ENCODE peak calls at places on chromosomes 5 and 9, in five cellular contexts. One of them, this sample, is unnamed.

GRCh38 chr9:112757300-112757883 is 6.8 kb downstream of the SNX30 start:
- DNase-seq in breast epithelium: no peak
- DNase-seq in ovary: no peak
- DNase-seq in H54: no peak
- DNase-seq in prostate gland: no peak
- DNase-seq in this sample: no peak

GRCh38 chr5:76372320-76373054 is 30.6 kb upstream of the IQGAP2 start:
- DNase-seq in breast epithelium: peak
- DNase-seq in ovary: no peak
- DNase-seq in H54: peak
- DNase-seq in prostate gland: no peak
- DNase-seq in this sample: no peak

GRCh38 chr5:169778622-169779596 is 141.8 kb downstream of the DOCK2 start:
- DNase-seq in breast epithelium: no peak
- DNase-seq in ovary: no peak
- DNase-seq in H54: no peak
- DNase-seq in prostate gland: no peak
- DNase-seq in this sample: no peak

GRCh38 chr9:346114-346513 is 131.4 kb downstream of the DOCK8 start:
- DNase-seq in breast epithelium: no peak
- DNase-seq in ovary: no peak
- DNase-seq in H54: no peak
- DNase-seq in prostate gland: no peak
- DNase-seq in this sample: no peak

GRCh38 chr9:17906841-17907779 is 328.2 kb downstream of the SH3GL2 start:
- DNase-seq in breast epithelium: no peak
- DNase-seq in ovary: no peak
- DNase-seq in H54: no peak
- DNase-seq in prostate gland: no peak
- DNase-seq in this sample: peak

GRCh38 chr9:134381262-134381661 is 55.0 kb downstream of the RXRA start:
- DNase-seq in breast epithelium: no peak
- DNase-seq in ovary: no peak
- DNase-seq in H54: no peak
- DNase-seq in prostate gland: no peak
- DNase-seq in this sample: no peak

GRCh38 chr9:4985376-4986266 is 549 bp downstream of the JAK2 start:
- DNase-seq in breast epithelium: no peak
- DNase-seq in ovary: peak
- DNase-seq in H54: no peak
- DNase-seq in prostate gland: peak
- DNase-seq in this sample: peak

GRCh38 chr5:132485641-132486317 is 4.8 kb downstream of the IRF1 start:
- DNase-seq in breast epithelium: peak
- DNase-seq in ovary: no peak
- DNase-seq in H54: no peak
- DNase-seq in prostate gland: no peak
- DNase-seq in this sample: peak

GRCh38 chr9:103928452-103928851 is 165.7 kb upstream of the SMC2 start:
- DNase-seq in breast epithelium: no peak
- DNase-seq in ovary: no peak
- DNase-seq in H54: no peak
- DNase-seq in prostate gland: no peak
- DNase-seq in this sample: no peak

GRCh38 chr9:11893331-11893730 is 799.9 kb upstream of the TYRP1 start:
- DNase-seq in breast epithelium: no peak
- DNase-seq in ovary: no peak
- DNase-seq in H54: peak
- DNase-seq in prostate gland: no peak
- DNase-seq in this sample: no peak

DNA sequence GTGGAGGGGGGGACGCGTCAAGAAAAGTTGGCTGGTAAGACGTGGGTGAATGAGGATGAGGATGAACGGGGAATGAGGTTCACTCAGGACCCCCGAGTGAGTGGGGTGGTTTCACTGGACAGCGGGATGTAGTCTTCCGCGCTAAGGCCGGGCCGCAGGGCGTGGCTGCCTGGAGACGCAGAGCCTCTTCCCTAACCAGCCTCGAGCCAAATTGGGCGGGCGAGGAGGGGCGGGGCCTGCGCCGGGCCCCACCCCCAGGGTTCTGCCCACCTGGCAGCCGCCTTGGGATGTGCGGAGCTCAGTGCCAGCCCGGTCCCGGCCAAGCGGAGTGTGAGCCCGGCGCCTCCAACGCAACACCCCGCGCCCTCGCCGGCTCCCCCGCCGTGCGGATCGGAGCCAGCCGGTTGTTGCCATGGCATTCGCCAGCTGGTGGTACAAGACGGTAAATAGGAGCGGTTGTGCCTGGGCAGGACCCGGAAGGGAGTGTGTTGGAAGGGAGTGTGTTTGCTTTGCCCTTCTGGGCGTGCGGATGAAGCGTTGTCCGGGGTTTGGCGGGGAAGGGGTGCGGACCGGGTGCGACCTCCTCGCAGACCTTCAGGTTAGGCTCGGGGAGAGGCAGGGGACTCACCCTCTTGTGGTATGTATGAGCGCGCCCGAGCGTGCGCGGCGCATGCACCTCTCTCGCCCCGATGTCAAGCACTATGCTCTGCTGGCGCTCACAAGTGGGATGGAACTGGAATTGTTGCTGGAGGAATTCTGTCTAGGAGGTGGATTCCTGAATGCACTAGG is 743 bp downstream of the CAST start:
- DNase-seq in breast epithelium: peak
- DNase-seq in ovary: peak
- DNase-seq in H54: peak
- DNase-seq in prostate gland: peak
- DNase-seq in this sample: peak
- TF ChIP-seq POLR2A in breast epithelium: peak
- TF ChIP-seq POLR2A in ovary: peak
- TF ChIP-seq POLR2A in H54: peak
- TF ChIP-seq POLR2A in prostate gland: peak
- TF ChIP-seq POLR2A in this sample: peak

DNA sequence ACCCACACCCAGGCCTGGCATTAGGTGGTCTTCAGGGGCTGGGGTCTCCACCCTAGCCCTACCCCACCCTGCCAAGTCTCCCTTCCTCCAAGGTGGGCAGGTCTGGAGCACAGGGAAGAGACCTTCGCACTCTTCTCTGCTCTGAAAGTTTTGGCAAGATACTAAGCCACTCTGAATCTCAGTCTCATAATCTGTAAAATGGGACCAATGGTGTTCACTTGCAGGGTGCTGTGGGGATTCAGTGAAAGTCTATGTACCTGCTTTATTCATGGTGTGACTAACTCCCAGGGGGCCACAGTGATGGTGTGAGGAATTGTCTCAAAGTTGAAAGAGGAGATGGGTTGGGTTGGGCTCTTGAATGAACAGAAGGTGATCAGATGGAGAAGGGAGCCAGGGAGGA is 25.0 kb downstream of the LHX2 start:
- DNase-seq in breast epithelium: no peak
- DNase-seq in ovary: no peak
- DNase-seq in H54: no peak
- DNase-seq in prostate gland: no peak
- DNase-seq in this sample: no peak
- TF ChIP-seq POLR2A in breast epithelium: no peak
- TF ChIP-seq POLR2A in ovary: no peak
- TF ChIP-seq POLR2A in H54: no peak
- TF ChIP-seq POLR2A in prostate gland: no peak
- TF ChIP-seq POLR2A in this sample: no peak

GRCh38 chr5:1107167-1108007 is 4.5 kb downstream of the SLC12A7 start:
- DNase-seq in breast epithelium: no peak
- DNase-seq in ovary: no peak
- DNase-seq in H54: no peak
- DNase-seq in prostate gland: no peak
- DNase-seq in this sample: no peak
- TF ChIP-seq POLR2A in breast epithelium: no peak
- TF ChIP-seq POLR2A in ovary: no peak
- TF ChIP-seq POLR2A in H54: no peak
- TF ChIP-seq POLR2A in prostate gland: no peak
- TF ChIP-seq POLR2A in this sample: no peak

GRCh38 chr9:132354645-132355355 is at the start of gene SETX:
- DNase-seq in breast epithelium: peak
- DNase-seq in ovary: peak
- DNase-seq in H54: peak
- DNase-seq in prostate gland: peak
- DNase-seq in this sample: peak
- TF ChIP-seq POLR2A in breast epithelium: peak
- TF ChIP-seq POLR2A in ovary: peak
- TF ChIP-seq POLR2A in H54: peak
- TF ChIP-seq POLR2A in prostate gland: peak
- TF ChIP-seq POLR2A in this sample: peak

GRCh38 chr9:35736201-35736633 is 3.8 kb downstream of the CREB3 start:
- DNase-seq in breast epithelium: no peak
- DNase-seq in ovary: no peak
- DNase-seq in H54: peak
- DNase-seq in prostate gland: peak
- DNase-seq in this sample: peak
- TF ChIP-seq POLR2A in breast epithelium: no peak
- TF ChIP-seq POLR2A in ovary: no peak
- TF ChIP-seq POLR2A in H54: no peak
- TF ChIP-seq POLR2A in prostate gland: no peak
- TF ChIP-seq POLR2A in this sample: no peak

DNA sequence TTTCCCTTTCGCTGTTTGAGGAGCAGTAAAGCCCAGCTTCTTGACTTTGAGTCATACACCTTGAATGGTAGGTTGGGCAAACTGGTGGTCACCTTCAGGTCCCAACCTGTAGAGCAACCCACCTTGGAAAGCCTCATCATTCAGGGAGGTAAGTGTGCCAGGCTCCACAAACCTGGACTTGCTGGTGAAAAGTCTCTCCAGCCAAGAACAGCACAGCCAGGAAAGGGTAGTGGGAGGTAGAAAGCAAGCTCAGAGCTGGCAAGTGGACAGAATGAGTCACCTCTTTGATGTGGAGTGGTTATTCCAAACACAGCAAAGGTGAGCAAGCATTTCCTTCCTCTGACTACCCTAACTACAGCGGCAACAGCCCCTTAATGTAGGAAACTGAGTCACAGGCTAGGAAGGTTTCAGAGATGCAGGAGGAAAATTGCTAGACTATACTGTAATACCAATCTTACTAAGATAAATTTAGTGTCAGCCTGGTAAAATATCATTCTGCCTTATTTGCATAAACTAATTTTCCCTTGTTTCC is 117.5 kb upstream of the MTAP start:
- DNase-seq in breast epithelium: no peak
- DNase-seq in ovary: no peak
- DNase-seq in H54: no peak
- DNase-seq in prostate gland: peak
- DNase-seq in this sample: no peak
- TF ChIP-seq POLR2A in breast epithelium: no peak
- TF ChIP-seq POLR2A in ovary: no peak
- TF ChIP-seq POLR2A in H54: no peak
- TF ChIP-seq POLR2A in prostate gland: no peak
- TF ChIP-seq POLR2A in this sample: no peak

This sample was measured in uterus.